ENCODE peak calls at places on chromosomes 5 and 9, in five cellular contexts. C is AG04450; N is aorta; X is ACHN; B is activated CD4-positive, alpha-beta T cell treated with anti-CD3 and anti-CD28 coated beads for 1 hour. D is an unnamed sample.

GRCh38 chr5:635321-636055 is 23.3 kb downstream of the CEP72 start:
- DNase-seq in C (no peak), N (peak), X (no peak), B (no peak), D (no peak)

GRCh38 chr5:142817961-142818431 is 47.8 kb downstream of the ARHGAP26 start:
- DNase-seq in C (no peak), N (no peak), X (no peak), B (no peak), D (no peak)

GRCh38 chr9:70830618-70831017 is 290.8 kb downstream of the TRPM3 start:
- DNase-seq in C (no peak), N (no peak), X (no peak), B (no peak), D (no peak)

GRCh38 chr5:134552301-134552700 is 26.8 kb downstream of the JADE2 start:
- DNase-seq in C (peak), N (peak), X (peak), B (no peak), D (no peak)

GRCh38 chr9:111914749-111915424 is 18.3 kb downstream of the UGCG start:
- DNase-seq in C (no peak), N (no peak), X (peak), B (no peak), D (no peak)

GRCh38 chr5:54146390-54146789 is 164.0 kb downstream of the ARL15 start:
- DNase-seq in C (no peak), N (no peak), X (no peak), B (no peak), D (no peak)

GRCh38 chr9:94672811-94673487 is 33.6 kb upstream of the FBP1 start:
- DNase-seq in C (no peak), N (no peak), X (peak), B (no peak), D (no peak)

GRCh38 chr5:82054004-82054710 is 82.3 kb downstream of the ATG10 start:
- DNase-seq in C (no peak), N (no peak), X (no peak), B (no peak), D (no peak)

GRCh38 chr5:154309361-154309725 is 118.8 kb downstream of the GALNT10 start:
- DNase-seq in C (no peak), N (no peak), X (peak), B (no peak), D (no peak)

GRCh38 chr5:36696059-36696673 is 89.8 kb downstream of the SLC1A3 start:
- DNase-seq in C (peak), N (no peak), X (peak), B (no peak), D (peak)